ENCODE peak calls at places on chromosome 5, in four cellular contexts. One of them, this sample, is unnamed.

GRCh38 chr5:71601222-71602026 is 14.3 kb downstream of the MCCC2 start:
- DNase-seq in thyroid gland: peak
- DNase-seq in head of caudate nucleus: no peak
- DNase-seq in Daoy: peak
- DNase-seq in this sample: no peak

GRCh38 chr5:139103762-139104161 is 94.4 kb downstream of the SIL1 start:
- DNase-seq in head of caudate nucleus: no peak
- DNase-seq in thyroid gland: no peak
- DNase-seq in Daoy: no peak
- DNase-seq in this sample: no peak

GRCh38 chr5:147559725-147560124 is 49.9 kb upstream of the DPYSL3 start:
- DNase-seq in thyroid gland: no peak
- DNase-seq in Daoy: peak
- DNase-seq in head of caudate nucleus: no peak
- DNase-seq in this sample: no peak

GRCh38 chr5:150129813-150130492 is 25.7 kb downstream of the PDGFRB start:
- DNase-seq in thyroid gland: peak
- DNase-seq in head of caudate nucleus: peak
- DNase-seq in Daoy: peak
- DNase-seq in this sample: peak

GRCh38 chr5:15555176-15555575 is 55.2 kb downstream of the FBXL7 start:
- DNase-seq in Daoy: no peak
- DNase-seq in head of caudate nucleus: no peak
- DNase-seq in thyroid gland: no peak
- DNase-seq in this sample: no peak

GRCh38 chr5:126972062-126972895 is 58.1 kb downstream of the MARCHF3 start:
- DNase-seq in Daoy: no peak
- DNase-seq in thyroid gland: no peak
- DNase-seq in head of caudate nucleus: no peak
- DNase-seq in this sample: no peak

GRCh38 chr5:156913355-156913718 is 49.7 kb downstream of the TIMD4 start:
- DNase-seq in thyroid gland: no peak
- DNase-seq in Daoy: no peak
- DNase-seq in head of caudate nucleus: no peak
- DNase-seq in this sample: no peak

GRCh38 chr5:181052928-181053759 is 13.1 kb downstream of the BTNL9 start:
- DNase-seq in thyroid gland: no peak
- DNase-seq in head of caudate nucleus: no peak
- DNase-seq in Daoy: peak
- DNase-seq in this sample: peak

GRCh38 chr5:72244862-72245371 is 75.1 kb downstream of the MRPS27 start:
- DNase-seq in Daoy: peak
- DNase-seq in head of caudate nucleus: peak
- DNase-seq in thyroid gland: no peak
- DNase-seq in this sample: peak

GRCh38 chr5:174571662-174572397 is 152.6 kb upstream of the MSX2 start:
- DNase-seq in head of caudate nucleus: no peak
- DNase-seq in Daoy: peak
- DNase-seq in thyroid gland: peak
- DNase-seq in this sample: no peak

GRCh38 chr5:2688586-2688985 is 62.9 kb downstream of the IRX2 start:
- DNase-seq in head of caudate nucleus: no peak
- DNase-seq in Daoy: no peak
- DNase-seq in thyroid gland: no peak
- DNase-seq in this sample: no peak

GRCh38 chr5:90055831-90056328 is 353.7 kb downstream of the CETN3 start:
- DNase-seq in head of caudate nucleus: no peak
- DNase-seq in Daoy: peak
- DNase-seq in thyroid gland: no peak
- DNase-seq in this sample: no peak

GRCh38 chr5:149645236-149645635 is 63.9 kb downstream of the ARHGEF37 start:
- DNase-seq in thyroid gland: no peak
- DNase-seq in Daoy: no peak
- DNase-seq in head of caudate nucleus: no peak
- DNase-seq in this sample: no peak

GRCh38 chr5:168941901-168942300 is 359.0 kb downstream of the SLIT3 start:
- DNase-seq in thyroid gland: no peak
- DNase-seq in Daoy: no peak
- DNase-seq in head of caudate nucleus: no peak
- DNase-seq in this sample: no peak

GRCh38 chr5:10441083-10441991 is at the start of gene ROPN1L:
- DNase-seq in head of caudate nucleus: peak
- DNase-seq in thyroid gland: peak
- DNase-seq in Daoy: peak
- DNase-seq in this sample: peak

GRCh38 chr5:174699131-174699530 is 25.3 kb upstream of the MSX2 start:
- DNase-seq in Daoy: no peak
- DNase-seq in head of caudate nucleus: no peak
- DNase-seq in thyroid gland: no peak
- DNase-seq in this sample: no peak